ENCODE peak calls at places on chromosomes 13 and 19, in six cellular contexts. T is adrenal gland, V is K562, L is psoas muscle, U is heart left ventricle, F is BJ. G is an unnamed sample. For H3K36me3, the result is how much of the 10 kb centered on the place peaks cover.

GRCh38 chr13:39105110-39105509 is 66.9 kb downstream of the NHLRC3 start:
- DNase-seq in T (no peak), V (no peak), L (no peak), U (no peak), F (no peak), G (peak)

GRCh38 chr19:5687360-5688198 is 2.5 kb upstream of the RPL36 start:
- DNase-seq in T (peak), V (no peak), L (peak), U (no peak), F (no peak), G (no peak)

GRCh38 chr19:46630806-46631205 is 5.2 kb downstream of the GNG8 start:
- DNase-seq in T (no peak), V (no peak), L (no peak), U (no peak), F (no peak), G (peak)

GRCh38 chr19:45370410-45371204 is at the start of gene ERCC2:
- DNase-seq in T (peak), V (peak), L (peak), U (peak), F (peak), G (peak)

GRCh38 chr13:99151516-99151915 is 49.1 kb upstream of the UBAC2 start:
- DNase-seq in T (no peak), V (peak), L (no peak), U (no peak), F (peak), G (no peak)

GRCh38 chr13:46297338-46297737 is 85.6 kb downstream of the LRRC63 start:
- DNase-seq in T (no peak), V (no peak), L (no peak), U (no peak), F (no peak), G (no peak)

GRCh38 chr13:77330009-77330471 is 3.1 kb upstream of the MYCBP2 start:
- DNase-seq in T (no peak), V (no peak), L (no peak), U (no peak), F (no peak), G (no peak)

GRCh38 chr13:30618186-30618937 is 642 bp downstream of the USPL1 start:
- DNase-seq in T (peak), V (peak), L (peak), U (no peak), F (no peak), G (no peak)

GRCh38 chr19:40778865-40779284 is 828 bp downstream of the RAB4B start:
- DNase-seq in T (no peak), V (no peak), L (no peak), U (no peak), F (no peak), G (no peak)

GRCh38 chr19:5691930-5692784 is 2.1 kb downstream of the RPL36 start:
- DNase-seq in T (peak), V (peak), L (no peak), U (no peak), F (no peak), G (peak)

GRCh38 chr13:109857325-109857724 is 70.9 kb upstream of the IRS2 start:
- DNase-seq in T (no peak), V (no peak), L (no peak), U (no peak), F (no peak), G (no peak)

GRCh38 chr13:51000576-51001260 is 91.1 kb downstream of the RNASEH2B start:
- DNase-seq in T (peak), V (no peak), L (peak), U (peak), F (no peak), G (no peak)

GRCh38 chr19:49091391-49092038 is 6.3 kb downstream of the SNRNP70 start:
- DNase-seq in T (no peak), V (no peak), L (no peak), U (no peak), F (no peak), G (no peak)

GRCh38 chr19:9721861-9722260 is 46.7 kb downstream of the ZNF846 start:
- DNase-seq in T (no peak), V (no peak), L (no peak), U (no peak), F (no peak), G (peak)

GRCh38 chr19:38303517-38304351 is at the start of gene C19orf33:
- DNase-seq in T (no peak), V (no peak), L (no peak), U (peak), F (no peak), G (no peak)

GRCh38 chr19:13031917-13032623 is 36.8 kb downstream of the NFIX start:
- DNase-seq in T (no peak), V (no peak), L (peak), U (peak), F (no peak), G (no peak)

GRCh38 chr19:50992666-50993035 is 8.8 kb downstream of the KLK8 start:
- DNase-seq in T (no peak), V (no peak), L (no peak), U (no peak), F (no peak), G (no peak)

GRCh38 chr13:43230989-43231388 is 207.6 kb downstream of the DNAJC15 start:
- DNase-seq in T (no peak), V (no peak), L (no peak), U (no peak), F (no peak), G (no peak)

GRCh38 chr13:42064259-42064658 is 15.8 kb downstream of the DGKH start:
- DNase-seq in T (no peak), V (no peak), L (no peak), U (no peak), F (no peak), G (no peak)

GRCh38 chr13:23516706-23517105 is 53.5 kb upstream of the TNFRSF19 start:
- DNase-seq in T (no peak), V (no peak), L (no peak), U (no peak), F (no peak), G (no peak)

GRCh38 chr19:56132316-56132822 is 8.7 kb upstream of the ZNF444 start:
- DNase-seq in T (no peak), V (no peak), L (no peak), U (no peak), F (no peak), G (no peak)

DNA sequence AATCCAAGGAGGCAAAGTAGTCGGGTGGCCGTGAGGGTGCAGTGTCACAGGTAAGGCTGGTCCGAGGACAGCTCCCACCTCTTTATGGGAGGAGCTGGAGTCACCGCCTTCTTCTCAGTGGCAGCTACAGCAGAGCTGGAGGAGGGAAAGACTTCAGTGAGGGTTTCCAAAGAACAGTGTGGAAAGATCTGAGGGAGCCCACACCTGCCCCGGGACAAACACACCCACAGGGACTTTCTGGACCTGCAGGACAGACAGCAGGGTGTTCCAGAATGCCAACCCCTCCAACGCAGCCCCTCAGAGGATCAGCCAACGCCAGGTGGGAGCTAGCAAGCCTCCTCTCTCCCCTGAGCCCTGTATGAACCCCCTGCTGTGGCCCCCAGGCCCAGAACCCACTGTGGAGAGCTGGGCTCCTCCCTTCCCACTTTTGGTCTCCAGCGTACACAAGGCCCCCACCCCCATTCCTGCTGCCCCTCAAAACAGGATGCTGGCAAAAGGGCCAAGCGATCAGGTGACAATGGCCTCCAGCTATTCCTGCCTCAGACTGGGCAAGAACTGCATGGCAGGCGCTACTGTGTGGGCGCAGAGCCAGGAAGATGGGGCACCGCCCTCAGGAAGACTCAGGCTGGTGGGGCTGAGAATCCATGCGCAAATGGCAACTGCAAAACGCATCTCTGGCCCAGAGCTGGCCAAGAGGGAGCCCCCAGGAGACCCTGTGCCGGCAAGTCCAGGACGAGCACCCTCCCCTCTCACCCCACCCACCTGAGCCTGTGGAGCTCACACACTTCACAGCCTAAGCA is 3.5 kb upstream of the CD320 start:
- DNase-seq in T (peak), V (peak), L (peak), U (peak), F (no peak), G (peak)
- H3K36me3 ChIP-seq in T (under half), V (half or more), L (under half), U (half or more), F (under half), G (under half)

GRCh38 chr19:11694533-11695439 is 44.0 kb downstream of the ZNF823 start:
- DNase-seq in T (peak), V (peak), L (peak), U (peak), F (peak), G (peak)

GRCh38 chr19:11697284-11697855 is 41.4 kb downstream of the ZNF823 start:
- DNase-seq in T (no peak), V (no peak), L (no peak), U (no peak), F (no peak), G (no peak)

GRCh38 chr19:11692127-11692790 is 46.5 kb downstream of the ZNF823 start:
- DNase-seq in T (no peak), V (no peak), L (no peak), U (no peak), F (no peak), G (no peak)

GRCh38 chr19:11698231-11698630 is 40.5 kb downstream of the ZNF823 start:
- DNase-seq in T (no peak), V (no peak), L (no peak), U (no peak), F (no peak), G (no peak)

GRCh38 chr19:11693505-11694499 is 44.9 kb downstream of the ZNF823 start:
- DNase-seq in T (no peak), V (no peak), L (no peak), U (no peak), F (peak), G (peak)
- TF ChIP-seq CTCF in T (no peak), V (no peak), L (no peak), U (no peak), F (no peak), G (peak)

DNA sequence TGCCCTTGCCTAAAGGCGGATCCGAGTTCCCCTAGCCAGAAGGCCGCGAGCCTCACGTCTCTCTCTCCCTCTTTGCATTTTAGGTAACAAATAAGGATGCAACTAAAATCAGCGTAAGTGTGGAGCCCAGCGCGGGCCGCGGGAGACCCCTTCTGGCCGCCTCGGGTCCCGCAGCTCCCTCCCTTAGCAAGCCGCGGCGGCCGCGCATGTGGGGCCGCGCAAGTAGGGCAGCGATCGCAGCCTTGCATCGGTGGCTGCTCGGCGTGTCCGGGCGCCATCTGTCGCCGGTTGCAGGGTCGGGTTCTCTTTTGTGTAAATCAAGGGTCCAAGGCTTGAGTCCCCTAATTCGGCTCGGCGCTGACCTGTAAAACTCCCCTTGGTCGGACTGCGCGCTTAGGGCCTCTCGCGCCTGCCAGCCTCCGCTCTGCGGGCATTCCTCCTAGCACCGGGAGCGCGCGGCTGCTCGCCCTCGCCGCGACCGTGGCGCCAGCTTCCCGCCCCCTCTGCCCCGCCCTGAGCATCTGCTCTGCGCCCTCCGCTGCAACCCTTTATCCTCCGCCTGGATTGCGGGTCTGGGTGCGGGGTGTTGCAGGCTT is 2.7 kb downstream of the VSTM2B start:
- DNase-seq in T (no peak), V (peak), L (peak), U (peak), F (no peak), G (peak)
- H3K4me3 ChIP-seq in T (no peak), V (no peak), L (peak), U (peak), F (peak), G (peak)

GRCh38 chr13:114269281-114269770 is 12.1 kb upstream of the UPF3A start:
- DNase-seq in T (no peak), V (no peak), L (no peak), U (no peak), F (no peak), G (no peak)
- H3K36me3 ChIP-seq in T (under half), V (half or more), L (under half), U (half or more), F (under half), G (half or more)

DNA sequence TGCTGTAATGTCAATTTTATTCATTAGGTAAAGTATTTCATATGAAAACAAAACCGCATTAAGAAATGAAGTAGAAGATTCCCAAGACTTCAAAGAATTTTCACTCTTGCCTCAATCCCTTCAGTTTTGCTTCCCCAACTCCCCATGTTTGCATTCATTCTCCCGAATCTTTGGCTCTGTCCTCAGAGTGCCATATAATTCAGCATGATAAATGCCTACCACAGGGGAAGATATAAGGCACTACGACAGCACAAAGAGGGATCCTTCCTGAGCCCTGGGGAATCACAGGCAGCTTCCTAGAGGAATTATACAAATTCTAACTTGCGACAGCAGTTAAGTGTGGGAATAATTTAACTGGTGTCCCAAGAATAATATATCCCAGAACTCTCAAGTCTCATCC is 68.5 kb downstream of the TSC22D1 start:
- DNase-seq in T (no peak), V (no peak), L (no peak), U (no peak), F (no peak), G (no peak)
- TF ChIP-seq CTCF in T (no peak), V (no peak), L (no peak), U (no peak), F (no peak), G (no peak)

GRCh38 chr19:19320362-19321142 is at the start of the genes MAU2 and SUGP1:
- DNase-seq in T (peak), V (peak), L (peak), U (peak), F (peak), G (peak)
- H3K4me3 ChIP-seq in T (peak), V (peak), L (peak), U (peak), F (peak), G (peak)

G was measured in BE2C.